ENCODE peak calls at places on chromosomes 11 and 22, in five cellular contexts. Z is HepG2, R is NT2/D1, W is GM12878, Q is H1. K is an unnamed sample.

GRCh38 chr11:110124605-110125004 is 31.4 kb downstream of the ZC3H12C start:
- DNase-seq in W (no peak), Z (no peak), R (no peak), Q (no peak), K (no peak)

GRCh38 chr11:131356201-131356600 is 14.2 kb upstream of the NTM start:
- DNase-seq in Q (no peak), Z (no peak), W (no peak), R (no peak), K (no peak)

GRCh38 chr11:95245038-95245437 is 14.0 kb upstream of the SESN3 start:
- DNase-seq in R (peak; percentile 73), Z (no peak), Q (no peak), W (no peak), K (no peak)

GRCh38 chr11:111329306-111330204 is 31.2 kb downstream of the POU2AF3 start:
- DNase-seq in R (no peak), Z (no peak), Q (no peak), W (no peak), K (no peak)

GRCh38 chr11:85750646-85751045 is 60.3 kb downstream of the SYTL2 start:
- DNase-seq in W (no peak), Z (no peak), Q (no peak), R (no peak), K (no peak)

GRCh38 chr22:20036119-20036518 is 15.2 kb downstream of the TANGO2 start:
- DNase-seq in W (no peak), Q (no peak), Z (no peak), R (no peak), K (no peak)

GRCh38 chr11:27864046-27865025 is 164.1 kb upstream of the BDNF start:
- DNase-seq in W (no peak), R (no peak), Q (no peak), Z (no peak), K (no peak)

GRCh38 chr11:3123316-3123715 is 41.8 kb downstream of the OSBPL5 start:
- DNase-seq in R (no peak), Z (no peak), Q (no peak), W (no peak), K (no peak)

GRCh38 chr11:79492008-79492407 is 51.2 kb upstream of the TENM4 start:
- DNase-seq in Q (no peak), R (no peak), Z (no peak), W (no peak), K (no peak)

GRCh38 chr11:78698612-78699011 is 123.9 kb upstream of the NARS2 start:
- DNase-seq in Q (no peak), W (no peak), Z (no peak), R (no peak), K (no peak)

GRCh38 chr22:26273011-26273675 is 103.9 kb downstream of the SEZ6L start:
- DNase-seq in R (no peak), W (no peak), Q (no peak), Z (no peak), K (no peak)

GRCh38 chr11:76591416-76591815 is 79.1 kb downstream of the LRRC32 start:
- DNase-seq in R (no peak), Z (no peak), W (no peak), Q (no peak), K (no peak)

GRCh38 chr11:76592961-76593360 is 77.6 kb downstream of the LRRC32 start:
- DNase-seq in Q (no peak), W (no peak), R (no peak), Z (no peak), K (no peak)

GRCh38 chr11:76589945-76590630 is 80.5 kb downstream of the LRRC32 start:
- DNase-seq in W (no peak), Z (no peak), Q (no peak), R (no peak), K (no peak)

GRCh38 chr11:76590631-76590950 is 80.0 kb downstream of the LRRC32 start:
- DNase-seq in Q (no peak), Z (no peak), W (no peak), R (no peak), K (no peak)

DNA sequence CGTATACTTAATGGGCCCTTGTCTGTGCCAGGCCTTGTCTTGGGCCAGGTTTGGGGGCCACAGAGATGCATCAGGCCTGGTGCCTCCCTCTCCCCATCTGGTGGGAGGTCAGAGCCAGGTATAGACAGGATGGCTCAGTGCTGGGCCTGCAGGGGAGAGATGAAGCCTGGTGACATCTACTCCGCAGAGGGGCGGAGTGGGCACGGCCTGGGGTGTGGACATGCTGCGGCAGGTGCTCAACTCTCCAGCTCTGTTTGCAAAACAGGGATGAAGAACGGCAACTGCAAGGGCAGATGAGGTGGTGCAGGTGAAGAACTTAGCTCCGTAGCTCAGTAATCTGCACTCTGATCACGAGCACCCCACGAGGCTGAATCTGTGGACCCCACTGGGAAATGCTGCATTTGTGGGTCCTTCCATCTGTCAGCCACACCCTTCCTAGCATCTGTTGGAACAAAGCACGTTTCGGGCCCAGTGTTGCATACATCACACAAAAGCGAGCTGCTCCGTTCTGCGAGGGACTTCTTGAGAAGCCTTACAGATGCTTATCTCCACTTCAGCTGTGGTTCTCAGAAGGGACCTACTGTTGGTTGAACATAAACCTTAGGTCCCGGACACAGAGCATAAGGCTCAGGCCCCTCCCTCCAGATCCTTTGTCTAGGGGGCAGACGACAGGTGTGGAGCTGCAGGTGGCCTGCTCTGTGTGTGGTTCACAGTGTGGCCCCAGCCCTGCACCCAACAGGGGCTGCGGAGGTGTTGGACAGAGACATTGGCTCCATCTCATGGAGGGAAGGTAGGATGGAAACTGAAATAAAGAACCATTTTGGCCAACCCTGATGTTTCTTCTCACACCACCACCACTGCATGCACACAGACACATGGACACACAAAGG is 78.3 kb downstream of the LRRC32 start:
- DNase-seq in Q (no peak), R (no peak), Z (no peak), W (no peak), K (no peak)
- TF ChIP-seq SUZ12 in Q (no peak), R (no peak), Z (no peak), W (no peak), K (no peak)

DNA sequence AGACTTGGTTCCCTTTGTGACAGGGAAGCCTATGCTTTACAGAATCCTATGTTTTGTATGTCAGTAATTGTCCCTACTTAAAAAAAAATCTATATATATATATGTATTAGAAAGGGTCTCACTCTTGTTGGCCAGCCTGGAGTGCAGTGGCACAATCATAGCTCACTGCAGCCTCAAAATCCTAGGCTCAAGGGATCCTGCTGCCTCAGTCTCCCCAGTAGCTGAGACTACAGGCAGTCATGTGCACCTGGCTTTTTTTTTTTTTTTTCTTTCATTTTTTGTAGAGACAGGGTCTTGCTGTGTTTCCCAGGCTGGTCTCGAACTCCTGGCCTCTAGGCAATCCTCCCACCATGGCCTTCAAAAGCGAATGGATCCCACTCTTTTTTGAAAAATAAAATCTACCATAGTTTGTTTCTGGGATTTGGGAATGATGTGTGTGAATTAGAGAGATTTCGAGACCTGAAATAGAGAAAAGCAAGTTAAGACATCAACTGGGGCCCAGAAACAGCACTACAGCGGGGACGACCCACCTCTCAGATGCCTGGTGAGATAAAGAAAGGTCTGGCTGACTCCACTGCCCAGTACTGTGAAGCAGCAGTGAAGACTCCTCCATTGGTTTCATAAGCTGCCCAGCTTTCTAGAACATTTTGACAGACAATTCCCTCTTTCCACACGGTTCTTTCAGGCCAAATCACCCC is 1.9 kb upstream of the NEAT1 start:
- DNase-seq in Z (no peak), W (no peak), Q (no peak), R (no peak), K (no peak)
- TF ChIP-seq SUZ12 in Z (no peak), W (no peak), Q (no peak), R (no peak), K (no peak)

GRCh38 chr11:72930011-72930410 is 115.8 kb downstream of the ATG16L2 start:
- DNase-seq in W (no peak), Q (no peak), Z (no peak), R (no peak), K (peak; percentile 60)
- TF ChIP-seq SUZ12 in W (no peak), Q (no peak), Z (no peak), R (no peak), K (no peak)

DNA sequence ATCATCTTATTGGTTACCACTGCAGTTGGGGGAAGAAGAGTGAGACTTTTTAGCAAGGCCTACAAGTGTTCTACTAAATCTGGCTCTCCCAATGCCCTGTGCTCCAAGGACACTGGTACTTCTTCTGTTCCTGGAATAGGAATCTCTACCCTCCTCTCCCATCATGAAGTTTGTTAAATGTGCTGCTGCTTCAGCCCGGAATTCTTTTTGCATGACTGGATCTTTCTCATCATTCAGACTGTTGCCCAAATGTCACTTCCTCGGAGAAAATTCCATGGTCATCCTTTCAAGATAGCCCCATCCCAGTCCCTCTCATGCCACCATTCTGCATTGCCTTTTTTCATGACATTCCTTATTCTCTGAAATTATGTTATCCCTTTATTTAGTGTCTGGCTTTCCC is 400.8 kb downstream of the SOX6 start:
- DNase-seq in Z (no peak), R (no peak), W (no peak), Q (no peak), K (no peak)
- TF ChIP-seq SUZ12 in Z (no peak), R (no peak), W (no peak), Q (no peak), K (no peak)

K was measured in HEK293T.